ENCODE peak calls at places on chromosomes 7 and 10, in four cellular contexts. One of them, this sample, is unnamed.

GRCh38 chr10:23096814-23097549 is 1.6 kb downstream of the MSRB2 start:
- DNase-seq in HepG2: no peak
- DNase-seq in GM12878: no peak
- DNase-seq in H1: no peak
- DNase-seq in this sample: no peak

GRCh38 chr10:125144693-125145623 is 15.4 kb downstream of the CTBP2 start:
- DNase-seq in HepG2: no peak
- DNase-seq in GM12878: no peak
- DNase-seq in H1: no peak
- DNase-seq in this sample: no peak

GRCh38 chr7:17807242-17807641 is 133.1 kb downstream of the SNX13 start:
- DNase-seq in HepG2: no peak
- DNase-seq in GM12878: no peak
- DNase-seq in H1: peak; percentile 13
- DNase-seq in this sample: peak; percentile 22

GRCh38 chr10:75465110-75465509 is 33.7 kb downstream of the LRMDA start:
- DNase-seq in HepG2: no peak
- DNase-seq in GM12878: no peak
- DNase-seq in H1: no peak
- DNase-seq in this sample: no peak

GRCh38 chr7:5589819-5590595 is 166.4 kb upstream of the TNRC18 start:
- DNase-seq in HepG2: no peak
- DNase-seq in GM12878: no peak
- DNase-seq in H1: no peak
- DNase-seq in this sample: no peak

GRCh38 chr10:43024524-43024923 is 52.3 kb upstream of the RET start:
- DNase-seq in HepG2: no peak
- DNase-seq in GM12878: no peak
- DNase-seq in H1: no peak
- DNase-seq in this sample: no peak

GRCh38 chr7:155756322-155756721 is 55.9 kb downstream of the SHH start:
- DNase-seq in HepG2: no peak
- DNase-seq in GM12878: no peak
- DNase-seq in H1: no peak
- DNase-seq in this sample: no peak

GRCh38 chr7:118057404-118057803 is 126.6 kb upstream of the LSM8 start:
- DNase-seq in HepG2: no peak
- DNase-seq in GM12878: no peak
- DNase-seq in H1: no peak
- DNase-seq in this sample: no peak

GRCh38 chr10:36188461-36188860 is 546.4 kb upstream of the FZD8 start:
- DNase-seq in HepG2: no peak
- DNase-seq in GM12878: no peak
- DNase-seq in H1: no peak
- DNase-seq in this sample: no peak

GRCh38 chr7:3455826-3456444 is 154.9 kb downstream of the SDK1 start:
- DNase-seq in HepG2: no peak
- DNase-seq in GM12878: no peak
- DNase-seq in H1: no peak
- DNase-seq in this sample: peak; percentile 16

GRCh38 chr10:58177362-58177947 is 90.2 kb downstream of the IPMK start:
- DNase-seq in HepG2: peak; percentile 15
- DNase-seq in GM12878: no peak
- DNase-seq in H1: no peak
- DNase-seq in this sample: no peak

GRCh38 chr10:51422311-51423120 is 276.9 kb downstream of the CSTF2T start:
- DNase-seq in HepG2: peak; percentile 15
- DNase-seq in GM12878: peak; percentile 8
- DNase-seq in H1: peak; percentile 7
- DNase-seq in this sample: peak; percentile 5

GRCh38 chr7:156889089-156889488 is 3.9 kb downstream of the LMBR1 start:
- DNase-seq in HepG2: no peak
- DNase-seq in GM12878: no peak
- DNase-seq in H1: no peak
- DNase-seq in this sample: no peak

GRCh38 chr10:46293832-46294640 is 7.2 kb downstream of the ANTXRL start:
- DNase-seq in HepG2: no peak
- DNase-seq in GM12878: no peak
- DNase-seq in H1: no peak
- DNase-seq in this sample: no peak

GRCh38 chr10:101403161-101403560 is 49.2 kb downstream of the BTRC start:
- DNase-seq in HepG2: no peak
- DNase-seq in GM12878: no peak
- DNase-seq in H1: no peak
- DNase-seq in this sample: no peak

GRCh38 chr10:77643795-77644468 is 6.3 kb upstream of the KCNMA1 start:
- DNase-seq in HepG2: peak; percentile 27
- DNase-seq in GM12878: no peak
- DNase-seq in H1: no peak
- DNase-seq in this sample: peak; percentile 46

GRCh38 chr7:128425851-128426250 is 16.1 kb upstream of the IMPDH1 start:
- DNase-seq in HepG2: peak; percentile 49
- DNase-seq in GM12878: no peak
- DNase-seq in H1: no peak
- DNase-seq in this sample: peak; percentile 57

GRCh38 chr10:46079831-46080585 is 33.9 kb upstream of the MSMB start:
- DNase-seq in HepG2: no peak
- DNase-seq in GM12878: no peak
- DNase-seq in H1: no peak
- DNase-seq in this sample: no peak

GRCh38 chr7:99768471-99768870 is 15.5 kb downstream of the CYP3A4 start:
- DNase-seq in HepG2: no peak
- DNase-seq in GM12878: no peak
- DNase-seq in H1: no peak
- DNase-seq in this sample: no peak
- H3K4me3 ChIP-seq in HepG2: no peak overlapping the region
- H3K4me3 ChIP-seq in GM12878: no peak overlapping the region
- H3K4me3 ChIP-seq in H1: no peak overlapping the region
- H3K4me3 ChIP-seq in this sample: no peak overlapping the region

GRCh38 chr7:82694020-82694419 is 250.4 kb upstream of the CACNA2D1 start:
- DNase-seq in HepG2: no peak
- DNase-seq in GM12878: no peak
- DNase-seq in H1: no peak
- DNase-seq in this sample: peak; percentile 11

GRCh38 chr7:82699773-82700186 is 256.2 kb upstream of the CACNA2D1 start:
- DNase-seq in HepG2: no peak
- DNase-seq in GM12878: no peak
- DNase-seq in H1: no peak
- DNase-seq in this sample: no peak

GRCh38 chr7:82697897-82698296 is 254.3 kb upstream of the CACNA2D1 start:
- DNase-seq in HepG2: no peak
- DNase-seq in GM12878: no peak
- DNase-seq in H1: no peak
- DNase-seq in this sample: no peak

GRCh38 chr7:82700739-82701138 is 257.2 kb upstream of the CACNA2D1 start:
- DNase-seq in HepG2: no peak
- DNase-seq in GM12878: no peak
- DNase-seq in H1: no peak
- DNase-seq in this sample: no peak

GRCh38 chr7:82696631-82697030 is 253.1 kb upstream of the CACNA2D1 start:
- DNase-seq in HepG2: no peak
- DNase-seq in GM12878: no peak
- DNase-seq in H1: no peak
- DNase-seq in this sample: no peak
- TF ChIP-seq SUZ12 in HepG2: no peak
- TF ChIP-seq SUZ12 in GM12878: no peak
- TF ChIP-seq SUZ12 in H1: no peak
- TF ChIP-seq SUZ12 in this sample: no peak

GRCh38 chr7:148983220-148984146 is 44.8 kb downstream of the PDIA4 start:
- DNase-seq in HepG2: peak; percentile 63
- DNase-seq in GM12878: peak; percentile 78
- DNase-seq in H1: peak; percentile 67
- DNase-seq in this sample: no peak
- H3K9ac ChIP-seq in HepG2: peak overlapping the region; percentile 46
- H3K9ac ChIP-seq in GM12878: no peak overlapping the region
- H3K9ac ChIP-seq in H1: peak overlapping the region; percentile 59
- H3K9ac ChIP-seq in this sample: no peak overlapping the region

GRCh38 chr7:106246941-106247826 is 37.6 kb downstream of the NAMPT start:
- DNase-seq in HepG2: no peak
- DNase-seq in GM12878: no peak
- DNase-seq in H1: no peak
- DNase-seq in this sample: no peak
- H3K4me3 ChIP-seq in HepG2: no peak overlapping the region
- H3K4me3 ChIP-seq in GM12878: no peak overlapping the region
- H3K4me3 ChIP-seq in H1: no peak overlapping the region
- H3K4me3 ChIP-seq in this sample: no peak overlapping the region

GRCh38 chr7:36506820-36507219 is 117.2 kb downstream of the ANLN start:
- DNase-seq in HepG2: no peak
- DNase-seq in GM12878: no peak
- DNase-seq in H1: no peak
- DNase-seq in this sample: no peak
- TF ChIP-seq SUZ12 in HepG2: no peak
- TF ChIP-seq SUZ12 in GM12878: no peak
- TF ChIP-seq SUZ12 in H1: no peak
- TF ChIP-seq SUZ12 in this sample: no peak

This sample was measured in NT2/D1.